ENCODE peak calls at places on chromosomes 6 and 20, in six cellular contexts. One of them, this sample, is unnamed.

GRCh38 chr6:160790028-160790792 is 88.2 kb downstream of the PLG start:
- DNase-seq in prostate gland: no peak
- DNase-seq in mesenchymal stem cell: no peak
- DNase-seq in RPMI8226: no peak
- DNase-seq in activated T-helper 9 cell treated with anti-CD3 and anti-CD28 coated beads, Interleukin-2, amount 50 U/mL, for 16 hours: peak; percentile 3
- DNase-seq in stimulated activated CD8-positive, alpha-beta memory T cell treated with anti-CD3 and anti-CD28 coated beads, Interleukin-2, amount 100 ng/mL, for 48 hours: no peak
- DNase-seq in this sample: no peak

GRCh38 chr6:47485083-47485482 is 7.5 kb downstream of the CD2AP start:
- DNase-seq in prostate gland: no peak
- DNase-seq in mesenchymal stem cell: no peak
- DNase-seq in RPMI8226: no peak
- DNase-seq in activated T-helper 9 cell treated with anti-CD3 and anti-CD28 coated beads, Interleukin-2, amount 50 U/mL, for 16 hours: no peak
- DNase-seq in stimulated activated CD8-positive, alpha-beta memory T cell treated with anti-CD3 and anti-CD28 coated beads, Interleukin-2, amount 100 ng/mL, for 48 hours: no peak
- DNase-seq in this sample: no peak

GRCh38 chr6:10266061-10266460 is 148.8 kb downstream of the TFAP2A start:
- DNase-seq in prostate gland: no peak
- DNase-seq in mesenchymal stem cell: no peak
- DNase-seq in RPMI8226: no peak
- DNase-seq in activated T-helper 9 cell treated with anti-CD3 and anti-CD28 coated beads, Interleukin-2, amount 50 U/mL, for 16 hours: no peak
- DNase-seq in stimulated activated CD8-positive, alpha-beta memory T cell treated with anti-CD3 and anti-CD28 coated beads, Interleukin-2, amount 100 ng/mL, for 48 hours: no peak
- DNase-seq in this sample: no peak

GRCh38 chr6:168638497-168639072 is 197.6 kb downstream of the SMOC2 start:
- DNase-seq in prostate gland: no peak
- DNase-seq in mesenchymal stem cell: no peak
- DNase-seq in RPMI8226: no peak
- DNase-seq in activated T-helper 9 cell treated with anti-CD3 and anti-CD28 coated beads, Interleukin-2, amount 50 U/mL, for 16 hours: no peak
- DNase-seq in stimulated activated CD8-positive, alpha-beta memory T cell treated with anti-CD3 and anti-CD28 coated beads, Interleukin-2, amount 100 ng/mL, for 48 hours: no peak
- DNase-seq in this sample: no peak

GRCh38 chr6:43076928-43077809 is 1.1 kb downstream of the PTK7 start:
- DNase-seq in prostate gland: no peak
- DNase-seq in mesenchymal stem cell: peak; percentile 46
- DNase-seq in RPMI8226: no peak
- DNase-seq in activated T-helper 9 cell treated with anti-CD3 and anti-CD28 coated beads, Interleukin-2, amount 50 U/mL, for 16 hours: no peak
- DNase-seq in stimulated activated CD8-positive, alpha-beta memory T cell treated with anti-CD3 and anti-CD28 coated beads, Interleukin-2, amount 100 ng/mL, for 48 hours: no peak
- DNase-seq in this sample: no peak

GRCh38 chr20:19392344-19393140 is 180.1 kb downstream of the SLC24A3 start:
- DNase-seq in prostate gland: no peak
- DNase-seq in mesenchymal stem cell: no peak
- DNase-seq in RPMI8226: no peak
- DNase-seq in activated T-helper 9 cell treated with anti-CD3 and anti-CD28 coated beads, Interleukin-2, amount 50 U/mL, for 16 hours: no peak
- DNase-seq in stimulated activated CD8-positive, alpha-beta memory T cell treated with anti-CD3 and anti-CD28 coated beads, Interleukin-2, amount 100 ng/mL, for 48 hours: no peak
- DNase-seq in this sample: no peak

GRCh38 chr6:38482466-38482865 is 157.3 kb downstream of the BTBD9 start:
- DNase-seq in prostate gland: no peak
- DNase-seq in mesenchymal stem cell: peak; percentile 45
- DNase-seq in RPMI8226: no peak
- DNase-seq in activated T-helper 9 cell treated with anti-CD3 and anti-CD28 coated beads, Interleukin-2, amount 50 U/mL, for 16 hours: no peak
- DNase-seq in stimulated activated CD8-positive, alpha-beta memory T cell treated with anti-CD3 and anti-CD28 coated beads, Interleukin-2, amount 100 ng/mL, for 48 hours: no peak
- DNase-seq in this sample: no peak

GRCh38 chr20:16397053-16397452 is 176.2 kb downstream of the KIF16B start:
- DNase-seq in prostate gland: peak; percentile 15
- DNase-seq in mesenchymal stem cell: no peak
- DNase-seq in RPMI8226: no peak
- DNase-seq in activated T-helper 9 cell treated with anti-CD3 and anti-CD28 coated beads, Interleukin-2, amount 50 U/mL, for 16 hours: no peak
- DNase-seq in stimulated activated CD8-positive, alpha-beta memory T cell treated with anti-CD3 and anti-CD28 coated beads, Interleukin-2, amount 100 ng/mL, for 48 hours: no peak
- DNase-seq in this sample: no peak

This sample was measured in stimulated activated effector memory CD8-positive, alpha-beta T cell treated with anti-CD3 and anti-CD28 coated beads, Interleukin-12 subunit alpha, Interleukin-12 subunit beta, amount 100 ng/mL, for 72 hours.